ENCODE peak calls at places on chromosomes 5 and 9, in four cellular contexts. N, K, B and L are unnamed samples.

GRCh38 chr5:586751-587285 is 25.3 kb upstream of the CEP72 start:
- DNase-seq in N (no peak), K (no peak), B (no peak), L (no peak)

GRCh38 chr9:80251778-80252177 is 680.0 kb downstream of the TLE4 start:
- DNase-seq in N (no peak), K (no peak), B (no peak), L (no peak)

GRCh38 chr9:72362118-72362531 is 2.9 kb downstream of the ZFAND5 start:
- DNase-seq in N (no peak), K (no peak), B (no peak), L (no peak)

GRCh38 chr5:14664270-14665109 is at the start of gene OTULIN:
- DNase-seq in N (peak; percentile 88), K (peak; percentile 98), B (peak; percentile 72), L (peak; percentile 97)

GRCh38 chr5:67306997-67307580 is 110.5 kb upstream of the CD180 start:
- DNase-seq in N (no peak), K (no peak), B (no peak), L (no peak)

GRCh38 chr9:627571-627970 is 213.9 kb upstream of the DMRT1 start:
- DNase-seq in N (no peak), K (no peak), B (no peak), L (no peak)

GRCh38 chr5:57862471-57863282 is 380.1 kb upstream of the ACTBL2 start:
- DNase-seq in N (no peak), K (no peak), B (no peak), L (no peak)

GRCh38 chr5:53035868-53036381 is 46.8 kb downstream of the ITGA2 start:
- DNase-seq in N (no peak), K (no peak), B (no peak), L (peak; percentile 12)

GRCh38 chr9:137370865-137371520 is 52.0 kb downstream of the EXD3 start:
- DNase-seq in N (peak; percentile 62), K (peak; percentile 54), B (no peak), L (no peak)

GRCh38 chr9:126496781-126497667 is 116.7 kb upstream of the LMX1B start:
- DNase-seq in N (no peak), K (peak; percentile 63), B (no peak), L (no peak)

GRCh38 chr5:168552146-168552545 is 23.0 kb downstream of the FBLL1 start:
- DNase-seq in N (no peak), K (no peak), B (no peak), L (no peak)

GRCh38 chr5:56328753-56329560 is 95.8 kb upstream of the ANKRD55 start:
- DNase-seq in N (no peak), K (no peak), B (no peak), L (peak; percentile 41)

GRCh38 chr5:137310051-137310730 is 188.9 kb downstream of the SPOCK1 start:
- DNase-seq in N (no peak), K (no peak), B (no peak), L (no peak)

GRCh38 chr9:70362952-70363351 is 51.5 kb downstream of the KLF9 start:
- DNase-seq in N (no peak), K (peak; percentile 52), B (no peak), L (no peak)

GRCh38 chr5:175892401-175892800 is 21.0 kb downstream of the CPLX2 start:
- DNase-seq in N (no peak), K (no peak), B (no peak), L (no peak)

GRCh38 chr9:125511780-125512179 is 195.2 kb downstream of the MAPKAP1 start:
- DNase-seq in N (no peak), K (no peak), B (no peak), L (no peak)

GRCh38 chr5:111493031-111493430 is 19.3 kb downstream of the STARD4 start:
- DNase-seq in N (no peak), K (no peak), B (no peak), L (no peak)

GRCh38 chr5:166712447-166712846 is 1579.0 kb upstream of the WWC1 start:
- DNase-seq in N (no peak), K (no peak), B (no peak), L (no peak)

GRCh38 chr9:19551124-19551929 is 142.5 kb downstream of the ACER2 start:
- DNase-seq in N (peak; percentile 27), K (no peak), B (no peak), L (no peak)

GRCh38 chr5:134459491-134459890 is 47.8 kb upstream of the CDKN2AIPNL start:
- DNase-seq in N (no peak), K (peak; percentile 54), B (no peak), L (no peak)

GRCh38 chr9:93827545-93828330 is 127.4 kb downstream of the BARX1 start:
- DNase-seq in N (peak; percentile 79), K (peak; percentile 84), B (no peak), L (peak; percentile 77)

GRCh38 chr5:14945450-14945849 is 73.9 kb upstream of the ANKH start:
- DNase-seq in N (no peak), K (no peak), B (no peak), L (no peak)

GRCh38 chr9:29850664-29851063 is 2277.4 kb upstream of the C9orf72 start:
- DNase-seq in N (no peak), K (no peak), B (no peak), L (no peak)
- TF ChIP-seq CTCF in N (no peak), K (no peak), B (no peak), L (no peak)

GRCh38 chr9:134634667-134635230 is 6.9 kb upstream of the COL5A1 start:
- DNase-seq in N (no peak), K (peak; percentile 54), B (no peak), L (no peak)
- TF ChIP-seq CTCF in N (no peak), K (no peak), B (no peak), L (no peak)

GRCh38 chr5:92644271-92644886 is 936.6 kb downstream of the NR2F1-AS1 start:
- DNase-seq in N (no peak), K (no peak), B (no peak), L (no peak)
- TF ChIP-seq CTCF in N (no peak), K (no peak), B (no peak), L (no peak)

GRCh38 chr5:172881691-172882370 is 47.8 kb downstream of the ERGIC1 start:
- DNase-seq in N (no peak), K (no peak), B (peak; percentile 10), L (peak; percentile 61)
- TF ChIP-seq CTCF in N (no peak), K (no peak), B (no peak), L (no peak)

GRCh38 chr9:82535432-82535998 is 527.4 kb downstream of the RASEF start:
- DNase-seq in N (no peak), K (no peak), B (no peak), L (no peak)

GRCh38 chr9:82526629-82527028 is 536.3 kb downstream of the RASEF start:
- DNase-seq in N (no peak), K (no peak), B (no peak), L (no peak)

GRCh38 chr9:82531795-82532194 is 531.1 kb downstream of the RASEF start:
- DNase-seq in N (no peak), K (no peak), B (no peak), L (no peak)

GRCh38 chr9:82532504-82532903 is 530.4 kb downstream of the RASEF start:
- DNase-seq in N (no peak), K (no peak), B (no peak), L (no peak)
- TF ChIP-seq CTCF in N (no peak), K (peak; percentile 45), B (no peak), L (no peak)

GRCh38 chr9:130682490-130683121 is 11.0 kb upstream of the EXOSC2 start:
- DNase-seq in N (peak; percentile 82), K (peak; percentile 90), B (peak; percentile 69), L (peak; percentile 81)

GRCh38 chr9:130685104-130685503 is 8.5 kb upstream of the EXOSC2 start:
- DNase-seq in N (no peak), K (no peak), B (no peak), L (no peak)

GRCh38 chr9:130677252-130677651 is 12.9 kb downstream of the PRDM12 start:
- DNase-seq in N (no peak), K (no peak), B (no peak), L (no peak)

GRCh38 chr9:130680836-130681768 is 12.5 kb upstream of the EXOSC2 start:
- DNase-seq in N (peak; percentile 81), K (peak; percentile 85), B (peak; percentile 81), L (peak; percentile 87)

DNA sequence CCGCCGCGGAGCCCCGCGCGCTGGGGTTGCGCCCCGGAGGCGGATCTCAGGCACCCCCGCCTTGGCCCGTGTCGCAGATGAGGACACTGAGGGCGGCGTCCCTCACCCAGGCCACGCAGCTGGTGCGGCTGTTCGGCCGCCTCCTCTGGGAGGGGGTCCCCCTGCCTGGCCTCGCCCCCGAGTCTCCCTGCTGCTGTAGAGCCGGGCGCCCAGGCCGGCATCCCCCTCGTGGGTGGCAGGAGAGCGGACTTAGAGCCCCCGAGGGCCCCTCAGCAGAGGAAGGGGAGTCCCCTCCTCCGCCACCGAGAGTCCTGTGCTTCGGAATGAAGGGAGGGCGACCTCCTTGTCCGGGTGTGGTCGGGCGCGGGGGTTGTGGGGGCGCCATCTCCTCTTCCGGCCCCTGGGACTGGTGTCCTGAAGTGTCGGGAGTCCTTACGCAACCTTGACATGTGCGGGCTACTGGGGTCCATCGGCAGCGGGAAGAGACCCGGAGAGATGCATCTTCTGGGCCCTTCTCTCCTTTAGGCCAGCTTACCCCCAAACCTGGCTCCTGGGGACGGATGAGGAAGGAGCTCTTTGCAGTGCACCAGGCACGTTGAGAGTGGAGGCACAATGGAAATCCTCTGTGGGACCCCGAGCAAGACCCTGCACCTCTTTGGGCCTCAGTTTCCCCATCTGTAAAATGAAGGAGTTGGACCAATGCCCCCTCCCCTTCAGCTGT is 11.7 kb upstream of the EXOSC2 start:
- DNase-seq in N (no peak), K (no peak), B (no peak), L (peak; percentile 71)
- TF ChIP-seq CTCF in N (no peak), K (no peak), B (no peak), L (no peak)

GRCh38 chr9:90141723-90142122 is 500.9 kb downstream of the DIRAS2 start:
- DNase-seq in N (no peak), K (no peak), B (no peak), L (peak; percentile 22)
- TF ChIP-seq CTCF in N (peak; percentile 59), K (peak; percentile 63), B (peak; percentile 52), L (peak; percentile 46)

DNA sequence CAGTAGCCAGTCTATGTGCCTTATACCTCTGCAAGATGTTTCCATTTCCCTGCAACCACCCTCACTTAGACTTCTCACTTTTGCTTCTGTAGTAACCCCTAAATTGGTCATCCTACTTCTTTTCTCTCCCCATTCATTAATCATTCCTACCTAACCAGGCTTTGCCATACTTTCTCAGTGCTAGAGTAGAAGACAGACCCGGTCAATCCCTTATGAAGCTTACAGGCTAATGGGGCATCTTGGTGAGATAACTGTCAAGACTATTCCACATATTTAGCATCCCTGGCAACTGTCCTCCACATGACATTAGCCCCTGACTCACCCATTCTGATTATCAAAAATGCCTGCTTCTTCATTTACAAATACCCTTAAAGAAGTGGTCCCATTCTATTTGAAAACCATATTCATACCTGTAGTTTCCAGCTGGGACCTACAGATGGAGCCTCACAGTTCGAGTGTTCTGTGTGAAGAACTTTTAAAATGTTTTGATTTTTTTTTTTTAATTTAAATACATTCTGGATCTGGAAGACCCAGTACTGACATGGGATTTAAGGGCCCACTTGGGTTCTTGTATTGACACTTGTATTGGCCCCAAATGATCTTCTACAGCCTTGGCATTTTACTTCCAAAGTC is 21.0 kb downstream of the F2RL2 start:
- DNase-seq in N (no peak), K (no peak), B (no peak), L (no peak)
- TF ChIP-seq CTCF in N (no peak), K (no peak), B (peak; percentile 36), L (peak; percentile 14)